ENCODE peak calls at places on chromosomes 13 and 19, in eight cellular contexts. One of them, this sample, is unnamed.

GRCh38 chr13:45875951-45876350 is 24.4 kb upstream of the SIAH3 start:
- DNase-seq in H1: no peak
- DNase-seq in HCT116: peak
- DNase-seq in A549: no peak
- DNase-seq in HepG2: no peak
- DNase-seq in endothelial cell of umbilical vein: no peak
- DNase-seq in K562: no peak
- DNase-seq in GM12878: no peak
- DNase-seq in this sample: no peak

GRCh38 chr13:85665286-85665685 is 133.9 kb downstream of the SLITRK6 start:
- DNase-seq in H1: no peak
- DNase-seq in HCT116: no peak
- DNase-seq in A549: no peak
- DNase-seq in HepG2: no peak
- DNase-seq in endothelial cell of umbilical vein: no peak
- DNase-seq in K562: no peak
- DNase-seq in GM12878: no peak
- DNase-seq in this sample: peak

GRCh38 chr13:28494861-28495585 is at the start of gene FLT1:
- DNase-seq in H1: peak
- DNase-seq in HCT116: no peak
- DNase-seq in A549: no peak
- DNase-seq in HepG2: no peak
- DNase-seq in endothelial cell of umbilical vein: peak
- DNase-seq in K562: no peak
- DNase-seq in GM12878: no peak
- DNase-seq in this sample: peak

GRCh38 chr19:36103842-36104552 is 6.9 kb upstream of the OVOL3 start:
- DNase-seq in H1: no peak
- DNase-seq in HCT116: no peak
- DNase-seq in A549: no peak
- DNase-seq in HepG2: no peak
- DNase-seq in endothelial cell of umbilical vein: no peak
- DNase-seq in K562: peak
- DNase-seq in GM12878: no peak
- DNase-seq in this sample: no peak

GRCh38 chr13:63389756-63390155 is 1974.1 kb upstream of the PCDH20 start:
- DNase-seq in H1: no peak
- DNase-seq in HCT116: no peak
- DNase-seq in A549: no peak
- DNase-seq in HepG2: no peak
- DNase-seq in endothelial cell of umbilical vein: no peak
- DNase-seq in K562: no peak
- DNase-seq in GM12878: no peak
- DNase-seq in this sample: no peak

GRCh38 chr19:48702701-48703100 is 6.9 kb downstream of the FUT2 start:
- DNase-seq in H1: no peak
- DNase-seq in HCT116: no peak
- DNase-seq in A549: no peak
- DNase-seq in HepG2: no peak
- DNase-seq in endothelial cell of umbilical vein: no peak
- DNase-seq in K562: no peak
- DNase-seq in GM12878: no peak
- DNase-seq in this sample: no peak

GRCh38 chr13:43196171-43196611 is 172.8 kb downstream of the DNAJC15 start:
- DNase-seq in H1: no peak
- DNase-seq in HCT116: no peak
- DNase-seq in A549: no peak
- DNase-seq in HepG2: no peak
- DNase-seq in endothelial cell of umbilical vein: no peak
- DNase-seq in K562: no peak
- DNase-seq in GM12878: no peak
- DNase-seq in this sample: no peak

GRCh38 chr19:52992109-52993004 is 21.4 kb upstream of the ERVV-1 start:
- DNase-seq in H1: no peak
- DNase-seq in HCT116: no peak
- DNase-seq in A549: no peak
- DNase-seq in HepG2: no peak
- DNase-seq in endothelial cell of umbilical vein: peak
- DNase-seq in K562: peak
- DNase-seq in GM12878: no peak
- DNase-seq in this sample: no peak

GRCh38 chr19:35495107-35496064 is 5.1 kb upstream of the KRTDAP start:
- DNase-seq in H1: no peak
- DNase-seq in HCT116: peak
- DNase-seq in A549: peak
- DNase-seq in HepG2: peak
- DNase-seq in endothelial cell of umbilical vein: peak
- DNase-seq in K562: peak
- DNase-seq in GM12878: no peak
- DNase-seq in this sample: peak

GRCh38 chr19:54928299-54928698 is 19.0 kb downstream of the NLRP7 start:
- DNase-seq in H1: no peak
- DNase-seq in HCT116: peak
- DNase-seq in A549: no peak
- DNase-seq in HepG2: no peak
- DNase-seq in endothelial cell of umbilical vein: no peak
- DNase-seq in K562: no peak
- DNase-seq in GM12878: no peak
- DNase-seq in this sample: peak

GRCh38 chr19:7500811-7501450 is 12.1 kb upstream of the PEX11G start:
- DNase-seq in H1: peak
- DNase-seq in HCT116: peak
- DNase-seq in A549: peak
- DNase-seq in HepG2: peak
- DNase-seq in endothelial cell of umbilical vein: peak
- DNase-seq in K562: peak
- DNase-seq in GM12878: no peak
- DNase-seq in this sample: no peak

GRCh38 chr13:37811441-37811840 is 58.1 kb downstream of the TRPC4 start:
- DNase-seq in H1: no peak
- DNase-seq in HCT116: no peak
- DNase-seq in A549: no peak
- DNase-seq in HepG2: no peak
- DNase-seq in endothelial cell of umbilical vein: no peak
- DNase-seq in K562: no peak
- DNase-seq in GM12878: no peak
- DNase-seq in this sample: no peak

GRCh38 chr13:110771194-110771593 is 57.7 kb downstream of the ING1 start:
- DNase-seq in H1: no peak
- DNase-seq in HCT116: no peak
- DNase-seq in A549: no peak
- DNase-seq in HepG2: no peak
- DNase-seq in endothelial cell of umbilical vein: peak
- DNase-seq in K562: no peak
- DNase-seq in GM12878: no peak
- DNase-seq in this sample: peak

DNA sequence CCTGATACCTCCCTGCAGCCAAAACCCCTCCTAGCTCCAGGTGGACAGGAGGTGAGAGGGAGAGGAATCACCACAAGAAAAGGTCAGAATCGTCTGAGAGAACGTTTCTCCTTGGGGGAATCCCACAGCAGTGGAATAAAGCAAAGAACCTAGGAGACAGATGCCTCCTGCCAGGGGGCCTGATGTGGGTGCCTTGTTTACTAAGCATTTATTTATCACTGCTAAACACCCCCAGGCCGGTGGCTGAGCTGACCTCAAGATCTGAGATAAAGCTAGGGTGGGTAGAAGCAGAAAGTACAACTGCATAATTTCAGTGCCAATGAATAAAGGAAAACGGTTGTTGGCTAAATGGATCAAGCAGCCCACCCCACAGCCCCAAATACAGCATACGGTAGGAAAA is 33.9 kb upstream of the ATP11A start:
- DNase-seq in H1: no peak
- DNase-seq in HCT116: no peak
- DNase-seq in A549: no peak
- DNase-seq in HepG2: no peak
- DNase-seq in endothelial cell of umbilical vein: no peak
- DNase-seq in K562: no peak
- DNase-seq in GM12878: no peak
- DNase-seq in this sample: no peak
- TF ChIP-seq CTCF in H1: no peak
- TF ChIP-seq CTCF in HCT116: no peak
- TF ChIP-seq CTCF in A549: no peak
- TF ChIP-seq CTCF in HepG2: no peak
- TF ChIP-seq CTCF in endothelial cell of umbilical vein: no peak
- TF ChIP-seq CTCF in K562: no peak
- TF ChIP-seq CTCF in GM12878: no peak
- TF ChIP-seq CTCF in this sample: no peak

DNA sequence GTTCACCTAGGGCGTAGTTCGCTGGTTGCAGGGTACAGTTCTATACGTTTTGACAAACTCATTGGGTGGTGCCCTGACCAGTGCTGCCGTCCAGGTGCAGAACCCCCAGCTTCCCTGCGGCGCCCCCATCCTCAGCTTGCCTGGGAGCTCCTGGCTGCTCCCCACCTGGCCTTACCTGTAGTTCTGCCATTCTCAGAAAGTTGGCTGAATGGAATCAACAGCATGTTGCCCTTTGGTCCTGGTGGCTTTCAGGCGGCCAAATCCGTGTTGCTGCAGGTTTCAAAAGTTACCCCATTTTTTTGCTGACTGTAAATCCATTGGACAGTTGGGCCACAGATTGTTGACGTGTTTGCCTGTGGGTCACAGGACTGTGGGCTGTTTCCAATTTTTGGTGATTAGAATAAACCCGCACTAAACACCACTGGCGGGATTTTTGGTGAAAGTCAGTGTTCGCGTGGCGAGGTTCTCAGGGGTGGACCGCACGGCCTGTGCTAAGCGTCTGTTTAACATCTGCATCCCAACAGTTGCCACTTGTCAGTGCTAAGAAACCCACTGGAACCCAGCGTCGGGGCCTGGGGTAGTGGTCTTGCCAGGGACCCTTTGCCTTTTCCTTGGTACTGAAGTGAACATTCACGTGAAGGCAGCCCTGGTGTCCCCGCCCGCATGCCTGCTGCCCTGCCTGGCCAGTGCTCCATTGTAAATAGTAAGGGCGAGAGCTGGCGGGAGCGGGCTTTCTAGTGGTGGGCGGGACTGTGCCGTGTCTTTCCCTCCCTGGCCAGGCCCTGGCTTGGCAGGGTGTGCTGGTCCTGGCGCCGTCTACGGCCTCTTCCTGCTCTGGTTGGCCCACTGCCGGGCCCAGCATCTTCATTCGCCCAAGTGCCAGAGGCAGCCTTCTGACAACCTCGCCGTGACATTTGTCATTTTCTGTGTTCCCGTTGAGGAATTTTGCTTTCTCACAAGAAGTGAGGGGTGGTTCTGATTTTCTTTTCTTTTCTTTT is 3.3 kb downstream of the DOT1L start:
- DNase-seq in H1: no peak
- DNase-seq in HCT116: no peak
- DNase-seq in A549: no peak
- DNase-seq in HepG2: peak
- DNase-seq in endothelial cell of umbilical vein: peak
- DNase-seq in K562: no peak
- DNase-seq in GM12878: no peak
- DNase-seq in this sample: no peak
- TF ChIP-seq POLR2A in H1: no peak
- TF ChIP-seq POLR2A in HCT116: no peak
- TF ChIP-seq POLR2A in A549: no peak
- TF ChIP-seq POLR2A in HepG2: peak
- TF ChIP-seq POLR2A in endothelial cell of umbilical vein: no peak
- TF ChIP-seq POLR2A in K562: no peak
- TF ChIP-seq POLR2A in GM12878: peak
- TF ChIP-seq POLR2A in this sample: no peak

GRCh38 chr19:13887529-13887928 is 10.6 kb downstream of the NANOS3 start:
- DNase-seq in H1: no peak
- DNase-seq in HCT116: no peak
- DNase-seq in A549: no peak
- DNase-seq in HepG2: no peak
- DNase-seq in endothelial cell of umbilical vein: no peak
- DNase-seq in K562: no peak
- DNase-seq in GM12878: no peak
- DNase-seq in this sample: peak
- TF ChIP-seq MAX in H1: no peak
- TF ChIP-seq MAX in HCT116: no peak
- TF ChIP-seq MAX in A549: no peak
- TF ChIP-seq MAX in HepG2: no peak
- TF ChIP-seq MAX in endothelial cell of umbilical vein: no peak
- TF ChIP-seq MAX in K562: no peak
- TF ChIP-seq MAX in GM12878: no peak
- TF ChIP-seq MAX in this sample: peak

DNA sequence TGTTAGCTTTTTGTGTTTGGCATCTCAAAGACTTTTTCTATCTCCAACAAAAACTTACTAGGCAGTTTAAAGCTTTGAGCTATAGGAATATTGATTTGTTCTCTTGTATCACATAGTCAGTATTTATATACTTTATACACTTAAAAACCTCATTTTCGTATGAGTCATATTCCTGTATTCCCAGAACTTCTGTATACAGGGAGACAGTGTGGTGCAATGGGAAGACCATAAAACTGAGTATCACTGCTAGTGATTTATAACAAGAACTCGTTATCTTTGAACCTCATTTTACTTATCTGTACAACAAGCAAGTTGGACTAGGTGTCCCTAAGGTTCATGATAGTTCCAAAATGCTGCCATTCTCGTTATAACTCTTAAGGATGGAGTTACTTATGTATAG is 6.3 kb downstream of the GPR180 start:
- DNase-seq in H1: no peak
- DNase-seq in HCT116: no peak
- DNase-seq in A549: no peak
- DNase-seq in HepG2: no peak
- DNase-seq in endothelial cell of umbilical vein: no peak
- DNase-seq in K562: no peak
- DNase-seq in GM12878: no peak
- DNase-seq in this sample: no peak
- TF ChIP-seq CTCF in H1: no peak
- TF ChIP-seq CTCF in HCT116: no peak
- TF ChIP-seq CTCF in A549: no peak
- TF ChIP-seq CTCF in HepG2: no peak
- TF ChIP-seq CTCF in endothelial cell of umbilical vein: no peak
- TF ChIP-seq CTCF in K562: no peak
- TF ChIP-seq CTCF in GM12878: no peak
- TF ChIP-seq CTCF in this sample: no peak

DNA sequence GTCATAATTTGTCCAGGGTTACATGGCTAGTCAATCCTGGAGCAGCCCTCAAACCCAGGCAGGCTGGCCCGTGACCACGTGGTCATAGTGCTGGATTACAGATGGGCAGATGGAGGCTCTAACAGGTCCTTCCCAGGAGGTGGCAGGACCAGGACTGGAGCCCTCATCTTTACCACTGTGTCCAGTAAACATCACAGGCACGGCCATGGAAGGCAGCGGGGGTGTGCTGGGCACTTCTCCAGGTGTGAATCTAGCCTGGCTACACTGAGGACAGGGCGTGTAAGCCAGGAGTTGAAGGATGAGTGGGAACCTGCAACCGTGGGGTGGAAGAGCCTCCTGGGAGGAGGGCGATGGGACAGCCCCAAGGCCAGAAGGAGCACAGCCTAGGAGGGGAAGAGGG is 6.1 kb downstream of the CIC start:
- DNase-seq in H1: no peak
- DNase-seq in HCT116: no peak
- DNase-seq in A549: no peak
- DNase-seq in HepG2: no peak
- DNase-seq in endothelial cell of umbilical vein: no peak
- DNase-seq in K562: no peak
- DNase-seq in GM12878: no peak
- DNase-seq in this sample: no peak
- TF ChIP-seq POLR2A in H1: no peak
- TF ChIP-seq POLR2A in HCT116: no peak
- TF ChIP-seq POLR2A in A549: no peak
- TF ChIP-seq POLR2A in HepG2: no peak
- TF ChIP-seq POLR2A in endothelial cell of umbilical vein: no peak
- TF ChIP-seq POLR2A in K562: peak
- TF ChIP-seq POLR2A in GM12878: no peak
- TF ChIP-seq POLR2A in this sample: no peak